ENCODE peak calls at places on chromosome 19, in eight cellular contexts. Z is activated T-cell treated with anti-CD3 and anti-CD28 coated beads, Interleukin-2, amount 50 U/mL, for 24 hours; J is frontal cortex; P is left cardiac atrium; F is IMR-90; C is stimulated activated CD4-positive, alpha-beta T cell treated with anti-CD3 and anti-CD28 coated beads, Interleukin-15, amount 100 ng/mL, for 1 hour; X is stimulated activated naive B cell treated with anti-CD40 and anti-IgM and Interleukin-4, amounts not matched to agents 10 μg/mL and 1 μg/mL and 100 μg/mL, for 72 hours; U is AG04450. E is an unnamed sample.

GRCh38 chr19:50159078-50159477 is 4.0 kb downstream of the IZUMO2 start:
- DNase-seq in Z (no peak), J (no peak), P (no peak), F (no peak), C (no peak), X (no peak), U (no peak), E (no peak)

GRCh38 chr19:47157455-47158321 is 27.1 kb downstream of the SAE1 start:
- DNase-seq in Z (no peak), J (no peak), P (peak), F (peak), C (no peak), X (no peak), U (peak), E (no peak)

GRCh38 chr19:771332-771785 is 20.4 kb downstream of the MISP start:
- DNase-seq in Z (peak), J (no peak), P (no peak), F (peak), C (peak), X (no peak), U (no peak), E (no peak)

GRCh38 chr19:45653634-45654033 is 14.4 kb upstream of the GIPR start:
- DNase-seq in Z (no peak), J (no peak), P (no peak), F (no peak), C (no peak), X (no peak), U (no peak), E (no peak)

GRCh38 chr19:22619371-22619770 is 14.8 kb upstream of the ZNF492 start:
- DNase-seq in Z (no peak), J (peak), P (peak), F (no peak), C (no peak), X (no peak), U (no peak), E (no peak)

GRCh38 chr19:22595918-22596341 is 38.2 kb upstream of the ZNF492 start:
- DNase-seq in Z (no peak), J (peak), P (peak), F (no peak), C (no peak), X (no peak), U (no peak), E (no peak)

GRCh38 chr19:1829958-1830357 is 17.9 kb upstream of the ATP8B3 start:
- DNase-seq in Z (no peak), J (no peak), P (no peak), F (no peak), C (no peak), X (no peak), U (no peak), E (no peak)

GRCh38 chr19:29767039-29767735 is 44.6 kb upstream of the CCNE1 start:
- DNase-seq in Z (no peak), J (no peak), P (no peak), F (no peak), C (no peak), X (no peak), U (no peak), E (no peak)

GRCh38 chr19:2114218-2114617 is 17.5 kb downstream of the IZUMO4 start:
- DNase-seq in Z (no peak), J (no peak), P (no peak), F (no peak), C (no peak), X (no peak), U (no peak), E (no peak)

GRCh38 chr19:33446156-33446917 is 72.8 kb downstream of the CEBPG start:
- DNase-seq in Z (no peak), J (no peak), P (peak), F (peak), C (no peak), X (no peak), U (no peak), E (no peak)

GRCh38 chr19:42114412-42114811 is 17.8 kb downstream of the POU2F2 start:
- DNase-seq in Z (no peak), J (no peak), P (no peak), F (no peak), C (no peak), X (peak), U (no peak), E (peak)

GRCh38 chr19:43224855-43225253 is 19.4 kb upstream of the PSG4 start:
- DNase-seq in Z (no peak), J (no peak), P (no peak), F (no peak), C (no peak), X (no peak), U (no peak), E (no peak)

GRCh38 chr19:6568816-6569215 is 22.1 kb downstream of the CD70 start:
- DNase-seq in Z (no peak), J (no peak), P (no peak), F (no peak), C (no peak), X (no peak), U (no peak), E (no peak)

GRCh38 chr19:15623711-15624318 is 8.8 kb downstream of the CYP4F8 start:
- DNase-seq in Z (no peak), J (no peak), P (no peak), F (no peak), C (no peak), X (no peak), U (no peak), E (no peak)

GRCh38 chr19:40667602-40668001 is 22.8 kb downstream of the NUMBL start:
- DNase-seq in Z (no peak), J (no peak), P (no peak), F (no peak), C (no peak), X (no peak), U (no peak), E (no peak)

GRCh38 chr19:18672606-18673337 is 10.7 kb upstream of the CRTC1 start:
- DNase-seq in Z (no peak), J (no peak), P (peak), F (peak), C (no peak), X (no peak), U (no peak), E (no peak)

GRCh38 chr19:58033741-58034475 is at the start of gene ZSCAN1:
- DNase-seq in Z (peak), J (peak), P (peak), F (peak), C (peak), X (peak), U (no peak), E (peak)

GRCh38 chr19:20660473-20660872 is 898 bp downstream of the ZNF626 start:
- DNase-seq in Z (no peak), J (no peak), P (no peak), F (no peak), C (no peak), X (no peak), U (no peak), E (no peak)

GRCh38 chr19:29002336-29002735 is 210.6 kb downstream of the UQCRFS1 start:
- DNase-seq in Z (no peak), J (peak), P (no peak), F (no peak), C (no peak), X (no peak), U (no peak), E (no peak)

GRCh38 chr19:7492142-7493055 is 3.6 kb upstream of the PEX11G start:
- DNase-seq in Z (no peak), J (no peak), P (no peak), F (no peak), C (no peak), X (no peak), U (no peak), E (no peak)

GRCh38 chr19:58277748-58278147 is 1.0 kb upstream of the ZNF8 start:
- DNase-seq in Z (no peak), J (no peak), P (no peak), F (no peak), C (no peak), X (no peak), U (no peak), E (no peak)

GRCh38 chr19:14556662-14557188 is 15.1 kb downstream of the NDUFB7 start:
- DNase-seq in Z (peak), J (peak), P (peak), F (peak), C (peak), X (peak), U (peak), E (peak)

GRCh38 chr19:33381101-33381500 is 7.6 kb downstream of the CEBPG start:
- DNase-seq in Z (no peak), J (no peak), P (no peak), F (no peak), C (no peak), X (no peak), U (no peak), E (no peak)

GRCh38 chr19:3523361-3524074 is 15.5 kb upstream of the TEKTIP1 start:
- DNase-seq in Z (no peak), J (no peak), P (no peak), F (no peak), C (no peak), X (no peak), U (no peak), E (no peak)